ENCODE peak calls at places on chromosomes 4 and X, in six cellular contexts. R is aorta, P is right atrium auricular region, X is NT2/D1, C is prostate gland, S is IMR-90. H is an unnamed sample.

GRCh38 chrX:51825432-51825831 is 68.0 kb upstream of the MAGED1 start:
- DNase-seq in R (no peak), P (no peak), X (no peak), C (no peak), S (peak; percentile 38), H (no peak)

GRCh38 chr4:109163493-109163892 is 139.0 kb downstream of the COL25A1 start:
- DNase-seq in R (no peak), P (no peak), X (no peak), C (no peak), S (no peak), H (no peak)

GRCh38 chr4:140172960-140173359 is 19.0 kb upstream of the MAML3 start:
- DNase-seq in R (no peak), P (no peak), X (no peak), C (no peak), S (no peak), H (no peak)

GRCh38 chr4:113760094-113760851 is 1.3 kb downstream of the CAMK2D start:
- DNase-seq in R (peak; percentile 59), P (no peak), X (no peak), C (peak; percentile 19), S (peak; percentile 61), H (no peak)

GRCh38 chr4:150342945-150343344 is 239.0 kb upstream of the MAB21L2 start:
- DNase-seq in R (peak; percentile 47), P (no peak), X (no peak), C (peak; percentile 10), S (no peak), H (no peak)

GRCh38 chr4:61580721-61581377 is 380.7 kb downstream of the ADGRL3 start:
- DNase-seq in R (no peak), P (no peak), X (no peak), C (no peak), S (peak; percentile 4), H (no peak)

GRCh38 chr4:26648260-26648659 is 64.4 kb downstream of the TBC1D19 start:
- DNase-seq in R (no peak), P (no peak), X (peak; percentile 22), C (no peak), S (no peak), H (no peak)

GRCh38 chrX:3393581-3394111 is 47.2 kb upstream of the MXRA5 start:
- DNase-seq in R (no peak), P (no peak), X (no peak), C (no peak), S (no peak), H (peak; percentile 20)

GRCh38 chr4:111230265-111230664 is 607.4 kb upstream of the PITX2 start:
- DNase-seq in R (no peak), P (no peak), X (no peak), C (no peak), S (peak; percentile 86), H (no peak)

GRCh38 chrX:119677654-119677981 is 15.3 kb downstream of the SEPTIN6 start:
- DNase-seq in R (no peak), P (no peak), X (no peak), C (no peak), S (no peak), H (no peak)
- H3K4me3 ChIP-seq in R (no peak overlapping the region), P (no peak overlapping the region), X (no peak overlapping the region), C (no peak overlapping the region), S (no peak overlapping the region), H (no peak overlapping the region)

GRCh38 chr4:179750374-179750773 is 2308.1 kb upstream of the AGA start:
- DNase-seq in R (no peak), P (no peak), X (no peak), C (no peak), S (peak; percentile 51), H (no peak)

GRCh38 chr4:179751669-179752068 is 2309.4 kb upstream of the AGA start:
- DNase-seq in R (no peak), P (no peak), X (no peak), C (no peak), S (no peak), H (no peak)

DNA sequence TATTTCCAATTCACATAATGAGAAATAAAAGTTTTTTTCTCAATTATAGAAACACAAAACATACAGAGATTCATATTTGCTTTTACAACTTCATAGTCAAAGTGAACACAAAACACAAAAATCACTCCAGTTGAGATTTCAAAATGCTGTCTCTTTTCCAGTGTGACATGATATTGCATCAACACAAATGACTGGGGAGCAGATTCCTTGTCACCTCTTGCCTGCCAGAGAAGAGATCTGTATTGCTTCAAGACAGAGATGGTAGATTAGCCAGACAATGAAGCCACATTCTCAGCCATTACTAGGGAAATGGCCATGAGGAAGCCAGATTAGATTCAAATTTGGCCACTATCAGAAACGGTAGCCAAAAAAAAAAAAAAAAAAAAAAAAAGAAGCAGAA is 2313.1 kb upstream of the AGA start:
- DNase-seq in R (no peak), P (no peak), X (no peak), C (no peak), S (no peak), H (no peak)
- H3K4me3 ChIP-seq in R (no peak overlapping the region), P (no peak overlapping the region), X (no peak overlapping the region), C (no peak overlapping the region), S (no peak overlapping the region), H (no peak overlapping the region)

DNA sequence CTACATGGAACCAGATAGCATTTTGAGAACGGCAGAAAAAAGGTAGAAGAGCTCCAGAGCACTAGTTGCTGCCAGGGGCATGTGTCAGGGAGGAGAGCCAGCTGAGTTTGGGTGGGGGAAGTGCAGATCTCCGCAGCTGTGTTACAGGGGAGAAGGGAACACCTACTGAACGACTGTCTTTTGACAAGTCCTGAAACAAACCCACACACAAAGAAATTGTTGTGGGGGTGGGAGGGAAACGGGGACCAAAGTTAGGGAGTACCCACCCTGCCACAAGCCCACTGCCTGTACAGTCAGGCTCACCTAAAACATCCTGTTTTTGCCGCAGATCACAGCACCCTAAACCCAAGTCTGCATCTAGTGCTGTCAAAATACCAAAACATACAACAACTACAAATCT is 55.5 kb downstream of the LEF1 start:
- DNase-seq in R (no peak), P (no peak), X (no peak), C (no peak), S (no peak), H (no peak)
- H3K4me3 ChIP-seq in R (no peak overlapping the region), P (no peak overlapping the region), X (no peak overlapping the region), C (no peak overlapping the region), S (no peak overlapping the region), H (no peak overlapping the region)

GRCh38 chrX:20139966-20140365 is 1.7 kb downstream of the EIF1AX start:
- DNase-seq in R (no peak), P (no peak), X (no peak), C (no peak), S (peak; percentile 59), H (peak; percentile 24)
- H3K4me3 ChIP-seq in R (peak overlapping the region; percentile 69), P (peak overlapping the region; percentile 93), X (peak overlapping the region; percentile 86), C (peak overlapping the region; percentile 57), S (peak overlapping the region; percentile 72), H (peak overlapping the region; percentile 92)

DNA sequence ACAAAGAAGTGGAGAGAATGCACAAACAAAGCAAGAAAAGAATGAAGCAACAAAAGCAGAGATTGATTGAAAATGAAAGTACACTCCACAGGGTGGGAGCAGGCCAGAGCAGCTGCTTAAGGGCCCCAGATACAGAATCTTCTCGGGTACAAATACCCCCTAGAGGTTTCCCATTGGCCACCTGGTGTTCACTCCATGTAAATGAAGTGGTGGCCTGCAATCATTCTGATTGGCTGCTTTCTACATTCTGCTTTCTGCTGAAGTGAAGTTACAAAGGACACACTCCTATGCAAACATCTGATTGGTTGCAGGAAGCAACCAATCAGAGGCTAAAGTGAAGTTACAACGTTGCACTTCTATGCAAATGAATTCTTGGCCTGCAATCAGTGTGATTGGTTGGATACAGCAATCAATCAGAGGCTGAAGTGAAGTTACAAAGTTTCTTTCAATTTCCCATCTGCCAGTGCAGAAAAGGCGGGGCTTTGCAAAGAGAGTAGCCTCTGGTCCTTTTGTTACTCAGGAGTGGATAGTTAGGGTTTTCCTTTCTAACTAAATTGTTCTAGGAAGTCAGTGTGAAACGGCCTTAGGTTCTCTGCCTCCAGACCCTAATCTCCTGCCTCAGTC is 19.0 kb upstream of the GPC4 start:
- DNase-seq in R (no peak), P (no peak), X (no peak), C (no peak), S (no peak), H (no peak)
- H3K4me3 ChIP-seq in R (no peak overlapping the region), P (no peak overlapping the region), X (no peak overlapping the region), C (no peak overlapping the region), S (no peak overlapping the region), H (no peak overlapping the region)

GRCh38 chr4:39106011-39106410 is 44.0 kb downstream of the KLHL5 start:
- DNase-seq in R (no peak), P (no peak), X (no peak), C (no peak), S (no peak), H (no peak)

GRCh38 chr4:39102297-39102696 is 40.3 kb downstream of the KLHL5 start:
- DNase-seq in R (no peak), P (no peak), X (no peak), C (no peak), S (no peak), H (no peak)

GRCh38 chr4:39103291-39103690 is 41.3 kb downstream of the KLHL5 start:
- DNase-seq in R (no peak), P (no peak), X (no peak), C (no peak), S (no peak), H (no peak)

GRCh38 chr4:39104255-39104654 is 42.2 kb downstream of the KLHL5 start:
- DNase-seq in R (no peak), P (no peak), X (no peak), C (no peak), S (peak; percentile 15), H (no peak)
- H3K4me3 ChIP-seq in R (no peak overlapping the region), P (no peak overlapping the region), X (no peak overlapping the region), C (no peak overlapping the region), S (no peak overlapping the region), H (no peak overlapping the region)

DNA sequence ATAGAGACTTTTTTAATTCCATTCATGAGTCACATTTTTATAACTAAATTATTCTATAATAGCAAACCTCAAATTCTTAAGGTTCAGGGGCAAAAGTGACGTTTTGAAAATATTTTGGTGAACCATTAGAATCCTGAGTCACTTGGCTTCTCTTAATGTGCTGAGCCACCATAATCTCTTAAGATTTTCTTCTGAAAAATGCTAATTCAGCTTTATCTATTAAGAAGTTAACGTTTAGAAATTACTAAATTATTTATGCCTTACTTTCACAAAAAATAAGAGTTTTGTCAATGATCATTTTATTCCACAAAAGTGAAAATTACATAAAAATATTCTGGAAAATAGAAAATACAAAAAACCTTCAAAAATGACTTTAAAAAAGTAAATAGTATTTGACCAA is 72.5 kb downstream of the GPM6A start:
- DNase-seq in R (no peak), P (no peak), X (no peak), C (no peak), S (no peak), H (no peak)
- H3K4me3 ChIP-seq in R (no peak overlapping the region), P (no peak overlapping the region), X (no peak overlapping the region), C (no peak overlapping the region), S (no peak overlapping the region), H (no peak overlapping the region)